ENCODE peak calls at places on chromosomes 4 and X, in ten cellular contexts. A is cardiac muscle cell; R is Ammon's horn; S is HTR-8/SVneo; C is HFFc6; J is NCI-H2029; E is sciatic nerve; W is endothelial cell; Y is AG08396; G is stimulated activated CD8-positive, alpha-beta memory T cell treated with anti-CD3 and anti-CD28 coated beads, Interleukin-2, amount 100 ng/mL, for 48 hours. F is an unnamed sample.
A peak's percentile ranks its signal among the peaks of the same experiment; 100 is the strongest.

GRCh38 chrX:134737061-134737460 is 78.8 kb upstream of the PLAC1 start:
- DNase-seq in A (peak; percentile 16), R (no peak), S (no peak), C (no peak), J (no peak), E (no peak), W (no peak), Y (peak; percentile 20), G (no peak), F (peak; percentile 71)

GRCh38 chr4:7938513-7939376 is 916 bp downstream of the AFAP1 start:
- DNase-seq in A (peak; percentile 58), R (no peak), S (no peak), C (no peak), J (no peak), E (no peak), W (peak; percentile 45), Y (peak; percentile 81), G (no peak), F (no peak)

GRCh38 chr4:97656034-97656720 is 487.1 kb downstream of the STPG2 start:
- DNase-seq in A (peak; percentile 89), R (no peak), S (peak; percentile 0), C (peak; percentile 8), J (no peak), E (no peak), W (no peak), Y (no peak), G (no peak), F (peak; percentile 0)

GRCh38 chrX:94854251-94854650 is 1180.2 kb downstream of the FAM133A start:
- DNase-seq in A (no peak), R (no peak), S (no peak), C (no peak), J (no peak), E (no peak), W (no peak), Y (no peak), G (no peak), F (no peak)

GRCh38 chr4:180009316-180009715 is 2233.9 kb upstream of the TENM3 start:
- DNase-seq in A (no peak), R (no peak), S (no peak), C (no peak), J (no peak), E (no peak), W (no peak), Y (no peak), G (no peak), F (no peak)

GRCh38 chr4:167088115-167088514 is 146.2 kb downstream of the SPOCK3 start:
- DNase-seq in A (no peak), R (no peak), S (no peak), C (no peak), J (no peak), E (no peak), W (no peak), Y (no peak), G (no peak), F (no peak)

GRCh38 chr4:123300625-123301024 is 96.0 kb upstream of the SPRY1 start:
- DNase-seq in A (no peak), R (no peak), S (no peak), C (no peak), J (no peak), E (no peak), W (no peak), Y (no peak), G (no peak), F (no peak)

GRCh38 chr4:176286728-176287127 is 17.7 kb upstream of the ASB5 start:
- DNase-seq in A (no peak), R (no peak), S (no peak), C (no peak), J (no peak), E (no peak), W (no peak), Y (peak; percentile 17), G (no peak), F (no peak)

GRCh38 chr4:24662065-24662464 is 77.7 kb upstream of the DHX15 start:
- DNase-seq in A (peak; percentile 20), R (no peak), S (no peak), C (no peak), J (no peak), E (no peak), W (no peak), Y (no peak), G (no peak), F (no peak)

GRCh38 chrX:129139837-129140679 is 383.2 kb downstream of the SMARCA1 start:
- DNase-seq in A (no peak), R (no peak), S (no peak), C (no peak), J (no peak), E (no peak), W (no peak), Y (no peak), G (no peak), F (no peak)

GRCh38 chr4:72689929-72690328 is 120.9 kb upstream of the ADAMTS3 start:
- DNase-seq in A (no peak), R (no peak), S (no peak), C (no peak), J (no peak), E (no peak), W (no peak), Y (no peak), G (no peak), F (no peak)

GRCh38 chr4:107027379-107027778 is 8.7 kb downstream of the DKK2 start:
- DNase-seq in A (no peak), R (no peak), S (no peak), C (no peak), J (no peak), E (no peak), W (no peak), Y (no peak), G (no peak), F (no peak)

GRCh38 chrX:107935664-107936433 is 46.3 kb downstream of the TEX13B start:
- DNase-seq in A (peak; percentile 10), R (no peak), S (peak; percentile 8), C (no peak), J (no peak), E (no peak), W (no peak), Y (no peak), G (no peak), F (peak; percentile 4)

GRCh38 chrX:119398974-119399771 is at the start of gene SLC25A43:
- DNase-seq in A (peak; percentile 51), R (peak; percentile 6), S (peak; percentile 38), C (no peak), J (no peak), E (peak; percentile 64), W (peak; percentile 12), Y (peak; percentile 74), G (no peak), F (no peak)

GRCh38 chrX:154051210-154051810 is 31.6 kb upstream of the IRAK1 start:
- DNase-seq in A (peak; percentile 73), R (peak; percentile 70), S (peak; percentile 14), C (peak; percentile 28), J (peak; percentile 18), E (peak; percentile 91), W (peak; percentile 59), Y (peak; percentile 52), G (peak; percentile 53), F (peak; percentile 78)

GRCh38 chrX:70995338-70995737 is 64.4 kb upstream of the SLC7A3 start:
- DNase-seq in A (no peak), R (no peak), S (no peak), C (no peak), J (no peak), E (no peak), W (no peak), Y (no peak), G (no peak), F (no peak)